ENCODE peak calls at places on chromosomes 5 and 9, in five cellular contexts. K, H, F, Q and U are unnamed samples.

GRCh38 chr5:174065528-174066189 is 20.2 kb downstream of the NSG2 start:
- DNase-seq in K (no peak), H (peak; percentile 32), F (no peak), Q (no peak), U (no peak)

GRCh38 chr5:132283423-132284043 is 10.7 kb upstream of the SLC22A4 start:
- DNase-seq in K (peak; percentile 58), H (peak; percentile 59), F (peak; percentile 79), Q (no peak), U (peak; percentile 47)

GRCh38 chr5:123455640-123456039 is 32.4 kb upstream of the CEP120 start:
- DNase-seq in K (no peak), H (no peak), F (no peak), Q (no peak), U (no peak)

GRCh38 chr5:91293131-91293530 is 90.0 kb downstream of the ARRDC3 start:
- DNase-seq in K (no peak), H (no peak), F (no peak), Q (no peak), U (peak; percentile 49)

GRCh38 chr5:153276151-153276550 is 214.3 kb upstream of the GRIA1 start:
- DNase-seq in K (no peak), H (no peak), F (peak; percentile 33), Q (no peak), U (peak; percentile 2)

GRCh38 chr5:140855772-140856674 is at the start of gene PCDHA10:
- DNase-seq in K (no peak), H (no peak), F (no peak), Q (no peak), U (peak; percentile 55)

GRCh38 chr5:38556115-38556598 is 289 bp downstream of the LIFR start:
- DNase-seq in K (no peak), H (no peak), F (no peak), Q (no peak), U (no peak)

GRCh38 chr9:117945286-117945685 is 241.1 kb downstream of the TLR4 start:
- DNase-seq in K (no peak), H (no peak), F (no peak), Q (no peak), U (no peak)

GRCh38 chr5:50574121-50574520 is 92.3 kb upstream of the PARP8 start:
- DNase-seq in K (no peak), H (no peak), F (no peak), Q (no peak), U (no peak)

GRCh38 chr5:98941131-98941883 is 12.5 kb upstream of the CHD1 start:
- DNase-seq in K (no peak), H (no peak), F (peak; percentile 38), Q (no peak), U (no peak)

GRCh38 chr5:156513123-156513814 is 186.3 kb downstream of the SGCD start:
- DNase-seq in K (no peak), H (no peak), F (peak; percentile 4), Q (no peak), U (no peak)

GRCh38 chr5:114055318-114055788 is 306.5 kb upstream of the KCNN2 start:
- DNase-seq in K (no peak), H (peak; percentile 46), F (peak; percentile 58), Q (no peak), U (peak; percentile 62)

GRCh38 chr5:133266966-133267365 is 215.2 kb downstream of the HSPA4 start:
- DNase-seq in K (no peak), H (no peak), F (no peak), Q (no peak), U (no peak)

DNA sequence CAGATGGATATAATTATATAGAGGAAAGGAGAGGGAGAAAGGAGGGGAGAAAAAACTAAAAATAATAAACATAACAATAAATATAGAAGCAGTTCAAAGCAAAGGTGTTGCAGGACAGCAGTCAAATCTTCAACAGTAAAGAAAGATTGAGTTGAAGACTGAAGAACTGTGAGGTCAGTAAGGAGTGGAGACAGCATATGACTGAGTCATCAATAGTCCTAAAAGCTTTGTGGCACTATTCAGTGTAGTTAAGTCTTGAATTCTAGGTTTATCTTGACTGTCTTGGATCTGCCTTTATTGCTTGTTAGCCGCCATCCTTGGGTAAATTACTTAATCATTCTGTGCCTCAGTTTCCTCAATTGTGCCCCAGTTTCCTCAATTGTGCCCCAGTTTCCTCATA is 137.0 kb downstream of the MRPS30 start:
- DNase-seq in K (no peak), H (no peak), F (no peak), Q (no peak), U (no peak)
- H3K9me3 ChIP-seq in K (no peaks in the 10 kb centered on the region), H (no peaks in the 10 kb centered on the region), F (no peaks in the 10 kb centered on the region), Q (no peaks in the 10 kb centered on the region), U (no peaks in the 10 kb centered on the region)

GRCh38 chr9:137115394-137116026 is 977 bp upstream of the DPP7 start:
- DNase-seq in K (no peak), H (no peak), F (no peak), Q (no peak), U (no peak)

GRCh38 chr9:137117269-137117731 is 2.8 kb upstream of the DPP7 start:
- DNase-seq in K (no peak), H (no peak), F (no peak), Q (no peak), U (no peak)

GRCh38 chr9:137116728-137117127 is 2.2 kb upstream of the DPP7 start:
- DNase-seq in K (no peak), H (no peak), F (peak; percentile 57), Q (no peak), U (no peak)

GRCh38 chr9:137114613-137115393 is at the start of gene DPP7:
- DNase-seq in K (peak; percentile 70), H (peak; percentile 76), F (peak; percentile 49), Q (peak; percentile 69), U (peak; percentile 69)

GRCh38 chr9:137116027-137116507 is 1.5 kb upstream of the DPP7 start:
- DNase-seq in K (no peak), H (no peak), F (no peak), Q (no peak), U (no peak)
- H3K9me3 ChIP-seq in K (no peaks in the 10 kb centered on the region), H (no peaks in the 10 kb centered on the region), F (no peaks in the 10 kb centered on the region), Q (no peaks in the 10 kb centered on the region), U (no peaks in the 10 kb centered on the region)

DNA sequence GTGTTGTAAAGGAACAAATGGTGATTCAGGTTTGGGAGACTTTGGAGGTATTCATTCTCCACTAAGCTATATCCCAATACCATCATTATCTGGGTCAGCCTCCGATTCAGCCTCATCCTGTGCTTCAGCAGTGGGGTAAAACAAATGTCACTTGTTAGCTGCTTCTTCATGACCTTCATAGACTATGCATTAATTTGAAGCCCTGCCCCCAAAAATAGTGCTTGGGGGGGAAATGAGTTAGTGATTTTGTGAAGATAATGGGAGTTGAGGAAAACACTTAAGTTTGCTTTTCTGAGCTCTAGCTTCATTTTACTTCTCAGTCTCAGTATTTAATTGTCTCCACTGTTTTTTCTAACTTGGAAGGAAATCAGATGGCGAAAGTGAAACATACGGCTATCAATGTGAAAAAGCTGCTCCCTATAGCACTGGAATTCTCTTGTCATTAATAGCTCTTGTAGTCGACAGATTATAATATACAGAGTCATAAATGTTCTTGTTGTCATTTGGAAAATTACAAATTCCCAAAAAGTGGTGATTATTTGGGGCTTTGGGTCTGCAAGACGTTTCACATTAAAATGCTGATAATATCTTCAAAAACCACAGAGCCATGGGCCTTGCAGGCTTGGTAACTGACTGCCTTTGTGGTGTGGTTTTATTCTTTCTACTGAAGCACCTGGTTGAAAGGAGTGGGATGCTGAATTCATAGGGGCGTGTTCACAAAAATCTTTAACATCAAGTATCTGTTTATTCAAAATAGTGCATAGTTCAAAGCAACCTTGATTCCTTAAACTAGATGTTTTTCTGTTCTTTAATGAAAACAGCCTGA is 40.0 kb downstream of the PIK3R1 start:
- DNase-seq in K (no peak), H (no peak), F (no peak), Q (no peak), U (no peak)
- H3K9me3 ChIP-seq in K (no peaks in the 10 kb centered on the region), H (no peaks in the 10 kb centered on the region), F (no peaks in the 10 kb centered on the region), Q (no peaks in the 10 kb centered on the region), U (no peaks in the 10 kb centered on the region)

DNA sequence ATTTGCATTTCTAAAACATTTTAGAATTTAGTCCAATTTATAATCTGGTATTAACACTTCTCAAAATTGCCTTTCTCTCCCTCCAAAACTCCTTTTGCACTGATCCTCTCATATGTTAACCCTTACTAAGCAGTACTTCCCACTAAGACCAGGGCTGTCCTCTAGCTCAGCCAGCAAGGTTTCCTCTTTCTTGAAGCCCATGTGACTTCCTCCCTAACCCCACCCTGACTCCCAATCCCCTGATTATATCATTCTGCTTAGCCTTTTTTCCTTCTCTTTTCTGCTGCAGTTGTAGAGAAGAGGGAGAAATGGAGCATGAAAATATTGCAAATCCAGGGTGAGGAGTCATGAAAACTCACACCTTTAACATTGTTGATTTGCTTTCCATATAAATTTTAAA is 241.7 kb downstream of the MCTP1 start:
- DNase-seq in K (no peak), H (no peak), F (no peak), Q (no peak), U (no peak)
- H3K9me3 ChIP-seq in K (peaks cover 6% of the 10 kb centered on the region), H (no peaks in the 10 kb centered on the region), F (no peaks in the 10 kb centered on the region), Q (no peaks in the 10 kb centered on the region), U (no peaks in the 10 kb centered on the region)

GRCh38 chr9:122606587-122606986 is 8.0 kb upstream of the OR1Q1 start:
- DNase-seq in K (no peak), H (no peak), F (no peak), Q (no peak), U (no peak)

GRCh38 chr9:122614362-122614761 is at the start of gene OR1Q1:
- DNase-seq in K (no peak), H (no peak), F (no peak), Q (no peak), U (no peak)

GRCh38 chr9:122609810-122610209 is 4.7 kb upstream of the OR1Q1 start:
- DNase-seq in K (no peak), H (no peak), F (no peak), Q (no peak), U (no peak)
- H3K9me3 ChIP-seq in K (no peaks in the 10 kb centered on the region), H (no peaks in the 10 kb centered on the region), F (no peaks in the 10 kb centered on the region), Q (no peaks in the 10 kb centered on the region), U (no peaks in the 10 kb centered on the region)